ENCODE peak calls at places on chromosomes 4 and X, in seven cellular contexts. R, T, A, P, E, W and Y are unnamed samples.

GRCh38 chrX:56564921-56565861 is 1.8 kb downstream of the UBQLN2 start:
- DNase-seq in R (no peak), T (no peak), A (peak), P (peak), E (no peak), W (no peak), Y (no peak)

GRCh38 chrX:46130246-46130645 is 415.0 kb downstream of the ZNF674 start:
- DNase-seq in R (no peak), T (no peak), A (no peak), P (no peak), E (no peak), W (no peak), Y (no peak)

GRCh38 chrX:47168495-47169073 is 23.6 kb downstream of the RBM10 start:
- DNase-seq in R (peak), T (no peak), A (no peak), P (no peak), E (no peak), W (no peak), Y (no peak)

GRCh38 chr4:118224239-118224829 is 128.5 kb downstream of the PRSS12 start:
- DNase-seq in R (no peak), T (peak), A (no peak), P (peak), E (no peak), W (no peak), Y (peak)

GRCh38 chr4:2048831-2049230 is 10.3 kb upstream of the NAT8L start:
- DNase-seq in R (peak), T (no peak), A (no peak), P (no peak), E (no peak), W (peak), Y (no peak)

GRCh38 chr4:88724406-88724805 is 26.8 kb upstream of the NAP1L5 start:
- DNase-seq in R (no peak), T (no peak), A (no peak), P (no peak), E (no peak), W (no peak), Y (no peak)

GRCh38 chrX:3461824-3462508 is 115.5 kb upstream of the MXRA5 start:
- DNase-seq in R (no peak), T (no peak), A (no peak), P (no peak), E (peak), W (no peak), Y (no peak)

GRCh38 chr4:123649644-123650356 is 253.2 kb downstream of the SPRY1 start:
- DNase-seq in R (peak), T (peak), A (no peak), P (no peak), E (peak), W (no peak), Y (no peak)

GRCh38 chr4:73978886-73979285 is 2.9 kb downstream of the PF4 start:
- DNase-seq in R (no peak), T (no peak), A (no peak), P (no peak), E (no peak), W (no peak), Y (no peak)

GRCh38 chrX:15056044-15056443 is 182.8 kb downstream of the MOSPD2 start:
- DNase-seq in R (no peak), T (no peak), A (no peak), P (no peak), E (no peak), W (no peak), Y (no peak)

GRCh38 chr4:36794716-36795115 is 449.8 kb upstream of the NWD2 start:
- DNase-seq in R (no peak), T (no peak), A (no peak), P (no peak), E (no peak), W (no peak), Y (no peak)

GRCh38 chrX:9341305-9342201 is 123.3 kb upstream of the TBL1X start:
- DNase-seq in R (peak), T (peak), A (peak), P (peak), E (no peak), W (no peak), Y (peak)

GRCh38 chr4:74267998-74268606 is 40.2 kb upstream of the EPGN start:
- DNase-seq in R (no peak), T (peak), A (no peak), P (no peak), E (no peak), W (no peak), Y (no peak)

GRCh38 chr4:16001484-16001858 is 38.5 kb upstream of the FGFBP2 start:
- DNase-seq in R (peak), T (peak), A (peak), P (peak), E (peak), W (peak), Y (peak)

GRCh38 chr4:24912252-24913098 is at the start of gene CCDC149:
- DNase-seq in R (peak), T (peak), A (peak), P (peak), E (peak), W (peak), Y (peak)

GRCh38 chr4:185716008-185716976 is 95.7 kb downstream of the SORBS2 start:
- DNase-seq in R (no peak), T (no peak), A (no peak), P (no peak), E (peak), W (no peak), Y (no peak)

GRCh38 chrX:48971325-48972213 is at the start of gene KCND1:
- DNase-seq in R (peak), T (peak), A (peak), P (peak), E (peak), W (no peak), Y (no peak)

GRCh38 chr4:139783761-139784484 is 118.3 kb downstream of the MGST2 start:
- DNase-seq in R (no peak), T (no peak), A (no peak), P (no peak), E (no peak), W (no peak), Y (no peak)

GRCh38 chrX:145292208-145292607 is 44.9 kb downstream of the SPANXN1 start:
- DNase-seq in R (no peak), T (no peak), A (no peak), P (no peak), E (no peak), W (no peak), Y (no peak)

GRCh38 chr4:145679520-145679919 is 426 bp upstream of the C4orf51 start:
- DNase-seq in R (peak), T (peak), A (no peak), P (no peak), E (peak), W (no peak), Y (peak)

GRCh38 chrX:44203791-44204190 is 139.7 kb downstream of the EFHC2 start:
- DNase-seq in R (no peak), T (no peak), A (no peak), P (no peak), E (peak), W (no peak), Y (no peak)

GRCh38 chr4:3283483-3283882 is 9.3 kb upstream of the RGS12 start:
- DNase-seq in R (peak), T (no peak), A (no peak), P (no peak), E (no peak), W (no peak), Y (no peak)

GRCh38 chr4:176207839-176208238 is 12.5 kb upstream of the SPATA4 start:
- DNase-seq in R (no peak), T (no peak), A (no peak), P (peak), E (no peak), W (no peak), Y (no peak)

GRCh38 chr4:184430163-184430562 is 44.2 kb downstream of the IRF2 start:
- DNase-seq in R (no peak), T (no peak), A (no peak), P (no peak), E (no peak), W (no peak), Y (no peak)

GRCh38 chr4:1200425-1201035 is 28.1 kb upstream of the SPON2 start:
- DNase-seq in R (peak), T (no peak), A (peak), P (no peak), E (no peak), W (peak), Y (no peak)

GRCh38 chr4:48047421-48047844 is 30.9 kb downstream of the NIPAL1 start:
- DNase-seq in R (no peak), T (no peak), A (peak), P (no peak), E (no peak), W (no peak), Y (no peak)